ENCODE peak calls at places on chromosomes 4 and X, in five cellular contexts. One of them, this sample, is unnamed.

GRCh38 chrX:119984652-119985051 is 41.1 kb upstream of the NKAP start:
- DNase-seq in K562: no peak
- DNase-seq in IMR-90: no peak
- DNase-seq in HEK293T: no peak
- DNase-seq in HepG2: no peak
- DNase-seq in this sample: no peak

GRCh38 chrX:7028246-7028645 is 119.3 kb upstream of the STS start:
- DNase-seq in K562: no peak
- DNase-seq in IMR-90: peak
- DNase-seq in HEK293T: no peak
- DNase-seq in HepG2: no peak
- DNase-seq in this sample: no peak

GRCh38 chrX:18683027-18683426 is 11.1 kb upstream of the RS1 start:
- DNase-seq in K562: no peak
- DNase-seq in IMR-90: no peak
- DNase-seq in HEK293T: no peak
- DNase-seq in HepG2: no peak
- DNase-seq in this sample: no peak

GRCh38 chr4:186307916-186308315 is 41.9 kb downstream of the F11 start:
- DNase-seq in K562: no peak
- DNase-seq in IMR-90: no peak
- DNase-seq in HEK293T: no peak
- DNase-seq in HepG2: no peak
- DNase-seq in this sample: no peak

GRCh38 chrX:39519213-39519544 is 578.6 kb downstream of the BCOR start:
- DNase-seq in K562: no peak
- DNase-seq in IMR-90: no peak
- DNase-seq in HEK293T: no peak
- DNase-seq in HepG2: no peak
- DNase-seq in this sample: no peak

GRCh38 chr4:16078195-16078756 is 5.5 kb downstream of the PROM1 start:
- DNase-seq in K562: no peak
- DNase-seq in IMR-90: no peak
- DNase-seq in HEK293T: no peak
- DNase-seq in HepG2: no peak
- DNase-seq in this sample: no peak

GRCh38 chr4:113635739-113636437 is 125.7 kb downstream of the CAMK2D start:
- DNase-seq in K562: no peak
- DNase-seq in IMR-90: peak
- DNase-seq in HEK293T: no peak
- DNase-seq in HepG2: no peak
- DNase-seq in this sample: no peak

GRCh38 chr4:40909363-40909876 is 159.7 kb downstream of the NSUN7 start:
- DNase-seq in K562: no peak
- DNase-seq in IMR-90: peak
- DNase-seq in HEK293T: no peak
- DNase-seq in HepG2: no peak
- DNase-seq in this sample: no peak

GRCh38 chrX:142804085-142804484 is 221.6 kb upstream of the SPANXN4 start:
- DNase-seq in K562: peak
- DNase-seq in IMR-90: no peak
- DNase-seq in HEK293T: peak
- DNase-seq in HepG2: no peak
- DNase-seq in this sample: no peak

GRCh38 chrX:39832211-39832610 is 265.5 kb downstream of the BCOR start:
- DNase-seq in K562: no peak
- DNase-seq in IMR-90: no peak
- DNase-seq in HEK293T: no peak
- DNase-seq in HepG2: no peak
- DNase-seq in this sample: no peak

GRCh38 chr4:106329027-106329618 is 12.8 kb downstream of the AIMP1 start:
- DNase-seq in K562: peak
- DNase-seq in IMR-90: peak
- DNase-seq in HEK293T: peak
- DNase-seq in HepG2: peak
- DNase-seq in this sample: peak

GRCh38 chrX:136909706-136910564 is 29.4 kb upstream of the RBMX start:
- DNase-seq in K562: peak
- DNase-seq in IMR-90: peak
- DNase-seq in HEK293T: peak
- DNase-seq in HepG2: no peak
- DNase-seq in this sample: peak

GRCh38 chr4:32117696-32118095 is 1397.5 kb downstream of the PCDH7 start:
- DNase-seq in K562: peak
- DNase-seq in IMR-90: no peak
- DNase-seq in HEK293T: no peak
- DNase-seq in HepG2: no peak
- DNase-seq in this sample: peak

GRCh38 chrX:106611323-106611681 is 476 bp upstream of the RADX start:
- DNase-seq in K562: no peak
- DNase-seq in IMR-90: no peak
- DNase-seq in HEK293T: no peak
- DNase-seq in HepG2: no peak
- DNase-seq in this sample: no peak

GRCh38 chr4:55329012-55329411 is 17.0 kb upstream of the SRD5A3 start:
- DNase-seq in K562: no peak
- DNase-seq in IMR-90: no peak
- DNase-seq in HEK293T: no peak
- DNase-seq in HepG2: no peak
- DNase-seq in this sample: no peak

GRCh38 chrX:39990388-39990787 is 107.4 kb downstream of the BCOR start:
- DNase-seq in K562: no peak
- DNase-seq in IMR-90: no peak
- DNase-seq in HEK293T: no peak
- DNase-seq in HepG2: no peak
- DNase-seq in this sample: no peak

GRCh38 chr4:8393593-8394038 is 46.9 kb downstream of the ACOX3 start:
- DNase-seq in K562: no peak
- DNase-seq in IMR-90: peak
- DNase-seq in HEK293T: no peak
- DNase-seq in HepG2: no peak
- DNase-seq in this sample: peak

GRCh38 chr4:97411352-97411751 is 731.9 kb downstream of the STPG2 start:
- DNase-seq in K562: no peak
- DNase-seq in IMR-90: no peak
- DNase-seq in HEK293T: no peak
- DNase-seq in HepG2: no peak
- DNase-seq in this sample: no peak

GRCh38 chr4:98232202-98232601 is 29.0 kb upstream of the RAP1GDS1 start:
- DNase-seq in K562: peak
- DNase-seq in IMR-90: peak
- DNase-seq in HEK293T: no peak
- DNase-seq in HepG2: no peak
- DNase-seq in this sample: peak

GRCh38 chrX:134547047-134547679 is 87.2 kb downstream of the HPRT1 start:
- DNase-seq in K562: no peak
- DNase-seq in IMR-90: peak
- DNase-seq in HEK293T: no peak
- DNase-seq in HepG2: no peak
- DNase-seq in this sample: peak

GRCh38 chr4:67927251-67927650 is 36.0 kb downstream of the TMPRSS11A start:
- DNase-seq in K562: no peak
- DNase-seq in IMR-90: no peak
- DNase-seq in HEK293T: no peak
- DNase-seq in HepG2: no peak
- DNase-seq in this sample: no peak

GRCh38 chr4:67926485-67926884 is 36.8 kb downstream of the TMPRSS11A start:
- DNase-seq in K562: no peak
- DNase-seq in IMR-90: no peak
- DNase-seq in HEK293T: no peak
- DNase-seq in HepG2: no peak
- DNase-seq in this sample: no peak

GRCh38 chr4:67931256-67931655 is 32.0 kb downstream of the TMPRSS11A start:
- DNase-seq in K562: no peak
- DNase-seq in IMR-90: no peak
- DNase-seq in HEK293T: no peak
- DNase-seq in HepG2: no peak
- DNase-seq in this sample: no peak

GRCh38 chr4:67929447-67929846 is 33.8 kb downstream of the TMPRSS11A start:
- DNase-seq in K562: no peak
- DNase-seq in IMR-90: peak
- DNase-seq in HEK293T: no peak
- DNase-seq in HepG2: no peak
- DNase-seq in this sample: peak

DNA sequence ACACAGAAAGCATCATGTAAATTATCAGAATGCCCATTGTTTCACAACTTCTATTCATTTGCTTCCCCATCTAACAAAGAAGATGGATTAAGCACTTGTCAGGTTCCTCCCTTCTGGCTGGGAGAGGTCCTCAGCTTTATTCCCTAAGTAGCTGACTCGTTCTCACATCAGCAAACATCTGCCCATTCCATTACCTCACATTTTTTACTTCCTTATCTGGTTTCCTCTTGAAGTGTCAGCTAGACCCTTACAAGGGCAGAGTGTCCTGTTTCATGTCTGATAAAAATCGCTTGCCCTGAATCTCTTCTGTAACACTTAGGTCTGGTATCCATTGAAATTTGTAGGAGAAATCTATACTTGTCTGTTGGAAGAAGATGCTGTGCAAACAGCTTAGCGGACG is 34.7 kb downstream of the TMPRSS11A start:
- DNase-seq in K562: peak
- DNase-seq in IMR-90: no peak
- DNase-seq in HEK293T: no peak
- DNase-seq in HepG2: no peak
- DNase-seq in this sample: no peak
- TF ChIP-seq BHLHE40 in K562: no peak
- TF ChIP-seq BHLHE40 in IMR-90: no peak
- TF ChIP-seq BHLHE40 in HEK293T: no peak
- TF ChIP-seq BHLHE40 in HepG2: no peak
- TF ChIP-seq BHLHE40 in this sample: no peak

DNA sequence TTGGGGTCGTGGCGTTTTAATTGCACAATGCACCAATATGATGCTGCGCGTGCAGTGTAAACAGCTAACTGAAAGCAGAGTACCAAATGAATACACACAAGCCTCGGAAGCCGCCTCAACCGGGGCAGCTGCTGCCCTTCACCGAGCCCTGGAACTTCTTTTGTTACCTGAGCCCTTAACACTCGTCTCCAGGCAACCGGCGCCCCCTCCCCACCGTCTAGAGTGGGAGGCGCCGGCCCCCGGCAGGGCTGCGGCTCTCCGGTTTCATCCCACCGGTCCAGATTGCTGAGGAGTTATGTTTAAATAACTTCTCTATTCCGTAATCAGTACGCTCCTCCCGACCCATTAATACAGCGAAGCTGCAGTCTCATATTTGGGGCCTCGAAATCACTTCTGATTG is 173.2 kb upstream of the TBL1X start:
- DNase-seq in K562: no peak
- DNase-seq in IMR-90: no peak
- DNase-seq in HEK293T: peak
- DNase-seq in HepG2: no peak
- DNase-seq in this sample: no peak
- TF ChIP-seq BHLHE40 in K562: no peak
- TF ChIP-seq BHLHE40 in IMR-90: no peak
- TF ChIP-seq BHLHE40 in HEK293T: no peak
- TF ChIP-seq BHLHE40 in HepG2: no peak
- TF ChIP-seq BHLHE40 in this sample: no peak

DNA sequence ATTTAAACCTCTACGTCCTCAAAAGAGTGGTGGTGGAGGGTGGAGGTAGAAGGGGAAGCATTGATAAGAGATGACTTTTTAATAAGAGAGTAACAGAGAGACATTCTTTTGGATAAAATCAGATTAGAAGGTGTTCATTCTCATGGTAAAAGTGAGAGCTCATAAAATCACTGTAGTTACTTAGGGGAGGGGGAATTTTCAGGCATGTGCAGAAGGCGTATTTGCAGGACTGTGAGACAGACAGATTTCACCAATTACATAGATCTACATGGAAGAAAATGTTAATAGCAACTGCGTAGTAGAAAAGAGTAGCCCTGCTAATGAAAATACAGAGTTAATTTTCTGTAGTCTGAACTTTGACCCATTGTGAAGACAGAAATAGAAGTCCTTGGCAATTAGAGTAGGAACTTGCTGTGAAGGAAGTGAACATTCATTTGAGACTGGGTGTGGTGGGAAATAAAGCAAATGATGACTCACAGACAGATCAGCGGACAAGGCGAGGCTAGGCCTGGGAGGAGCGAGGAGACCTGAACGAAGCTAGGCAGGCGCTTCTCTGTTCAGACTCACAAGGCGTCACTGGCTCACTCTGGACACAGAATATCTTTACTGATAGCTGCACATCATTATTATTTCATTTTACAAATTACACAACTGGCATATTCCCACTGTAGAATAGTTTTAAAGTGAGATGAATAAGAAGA is 57.2 kb upstream of the FAM9C start:
- DNase-seq in K562: peak
- DNase-seq in IMR-90: peak
- DNase-seq in HEK293T: peak
- DNase-seq in HepG2: no peak
- DNase-seq in this sample: peak
- TF ChIP-seq BHLHE40 in K562: no peak
- TF ChIP-seq BHLHE40 in IMR-90: no peak
- TF ChIP-seq BHLHE40 in HEK293T: no peak
- TF ChIP-seq BHLHE40 in HepG2: no peak
- TF ChIP-seq BHLHE40 in this sample: no peak

DNA sequence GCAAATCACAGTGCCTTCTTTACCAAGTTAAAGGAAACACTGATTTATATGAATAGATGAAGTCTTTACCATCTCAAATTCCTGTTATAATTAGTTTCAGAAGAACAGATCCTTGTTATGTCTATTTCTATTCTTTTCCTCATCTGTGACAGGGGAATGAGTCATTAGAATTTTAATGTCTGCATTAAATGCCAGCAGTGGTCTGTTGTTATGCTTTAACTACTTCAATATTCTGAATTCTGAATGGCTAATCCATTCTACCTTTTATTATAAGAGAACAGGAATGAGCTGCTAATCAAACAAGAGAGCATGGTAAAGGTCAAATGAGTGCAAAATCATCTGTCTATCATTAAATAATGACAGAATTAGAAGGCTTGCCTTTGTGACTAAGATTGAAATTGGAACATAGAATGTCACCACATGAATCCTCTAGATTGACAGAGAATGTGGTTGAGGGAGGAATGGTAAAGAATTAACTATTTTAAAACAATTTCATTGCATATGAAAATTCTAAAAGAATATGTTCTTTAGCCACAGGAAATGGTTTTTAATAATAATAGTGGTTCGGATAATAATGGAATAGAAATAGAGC is 935.5 kb downstream of the ADGRL3 start:
- DNase-seq in K562: no peak
- DNase-seq in IMR-90: no peak
- DNase-seq in HEK293T: no peak
- DNase-seq in HepG2: no peak
- DNase-seq in this sample: no peak
- TF ChIP-seq BHLHE40 in K562: no peak
- TF ChIP-seq BHLHE40 in IMR-90: no peak
- TF ChIP-seq BHLHE40 in HEK293T: no peak
- TF ChIP-seq BHLHE40 in HepG2: no peak
- TF ChIP-seq BHLHE40 in this sample: no peak

This sample was measured in A549.